ENCODE peak calls at places on chromosomes 3 and 15, in six cellular contexts. C, J, P, Z, I and K are unnamed samples.

GRCh38 chr15:75695206-75695605 is 17.4 kb downstream of the CSPG4 start:
- DNase-seq in C (no peak), J (no peak), P (peak), Z (no peak), I (no peak), K (no peak)

GRCh38 chr15:32993285-32993684 is 201.2 kb downstream of the FMN1 start:
- DNase-seq in C (peak), J (no peak), P (peak), Z (no peak), I (no peak), K (no peak)

GRCh38 chr3:184737063-184737462 is 25.2 kb upstream of the MAGEF1 start:
- DNase-seq in C (no peak), J (no peak), P (no peak), Z (no peak), I (no peak), K (no peak)

GRCh38 chr3:124993462-124993861 is 58.9 kb upstream of the MUC13 start:
- DNase-seq in C (no peak), J (no peak), P (no peak), Z (no peak), I (no peak), K (peak)

GRCh38 chr3:7536510-7536909 is 675.6 kb downstream of the GRM7 start:
- DNase-seq in C (no peak), J (no peak), P (no peak), Z (no peak), I (no peak), K (no peak)

GRCh38 chr3:186241910-186242821 is 119.9 kb downstream of the DGKG start:
- DNase-seq in C (no peak), J (peak), P (peak), Z (peak), I (peak), K (peak)

GRCh38 chr15:42929449-42929848 is 8.9 kb upstream of the TTBK2 start:
- DNase-seq in C (no peak), J (no peak), P (no peak), Z (no peak), I (no peak), K (no peak)

GRCh38 chr15:61467823-61468222 is 238.7 kb upstream of the RORA start:
- DNase-seq in C (no peak), J (no peak), P (no peak), Z (no peak), I (no peak), K (no peak)

GRCh38 chr3:127637546-127637945 is 8.6 kb downstream of the PODXL2 start:
- DNase-seq in C (no peak), J (no peak), P (peak), Z (peak), I (no peak), K (no peak)

GRCh38 chr15:73346735-73347312 is 21.9 kb downstream of the HCN4 start:
- DNase-seq in C (no peak), J (no peak), P (peak), Z (peak), I (no peak), K (peak)

GRCh38 chr3:37974121-37974927 is 16.3 kb upstream of the VILL start:
- DNase-seq in C (peak), J (no peak), P (peak), Z (peak), I (peak), K (peak)

GRCh38 chr15:45496658-45497057 is 25.9 kb downstream of the SLC30A4 start:
- DNase-seq in C (no peak), J (no peak), P (no peak), Z (no peak), I (no peak), K (no peak)

GRCh38 chr3:125213946-125214542 is 1.5 kb upstream of the SLC12A8 start:
- DNase-seq in C (no peak), J (peak), P (no peak), Z (no peak), I (no peak), K (no peak)

GRCh38 chr3:112132088-112132487 is 960 bp downstream of the GCSAM start:
- DNase-seq in C (no peak), J (no peak), P (no peak), Z (no peak), I (no peak), K (no peak)

GRCh38 chr3:16122661-16123060 is 51.8 kb upstream of the GALNT15 start:
- DNase-seq in C (no peak), J (no peak), P (no peak), Z (no peak), I (no peak), K (no peak)

GRCh38 chr3:195106418-195106906 is 164.5 kb downstream of the XXYLT1 start:
- DNase-seq in C (peak), J (no peak), P (peak), Z (peak), I (peak), K (peak)

GRCh38 chr15:73328149-73328820 is 40.5 kb downstream of the HCN4 start:
- DNase-seq in C (no peak), J (no peak), P (no peak), Z (no peak), I (no peak), K (no peak)

GRCh38 chr15:44295909-44296420 is 7.4 kb downstream of the GOLM2 start:
- DNase-seq in C (no peak), J (no peak), P (no peak), Z (no peak), I (no peak), K (no peak)

GRCh38 chr15:90561344-90562244 is 31.9 kb downstream of the CRTC3 start:
- DNase-seq in C (no peak), J (no peak), P (peak), Z (no peak), I (no peak), K (no peak)

GRCh38 chr3:170585937-170586310 is at the start of gene SLC7A14:
- DNase-seq in C (peak), J (no peak), P (no peak), Z (no peak), I (no peak), K (no peak)

GRCh38 chr15:98232761-98233160 is 272.3 kb downstream of the ARRDC4 start:
- DNase-seq in C (no peak), J (no peak), P (no peak), Z (no peak), I (no peak), K (no peak)

GRCh38 chr15:33852570-33852969 is 115.7 kb upstream of the CHRM5 start:
- DNase-seq in C (no peak), J (peak), P (no peak), Z (no peak), I (no peak), K (no peak)

GRCh38 chr15:74176262-74177208 is 3.0 kb downstream of the ISLR start:
- DNase-seq in C (peak), J (no peak), P (no peak), Z (no peak), I (no peak), K (no peak)

GRCh38 chr3:129593595-129594339 is 12.7 kb downstream of the PLXND1 start:
- DNase-seq in C (no peak), J (no peak), P (peak), Z (peak), I (no peak), K (no peak)

GRCh38 chr3:31504230-31504629 is 28.5 kb upstream of the STT3B start:
- DNase-seq in C (no peak), J (no peak), P (no peak), Z (no peak), I (no peak), K (no peak)

GRCh38 chr3:42377681-42378080 is 32.7 kb downstream of the LYZL4 start:
- DNase-seq in C (no peak), J (no peak), P (no peak), Z (no peak), I (no peak), K (no peak)

GRCh38 chr3:172171396-172172075 is 132.2 kb downstream of the FNDC3B start:
- DNase-seq in C (no peak), J (no peak), P (no peak), Z (no peak), I (no peak), K (no peak)

GRCh38 chr15:99307735-99308134 is 56.5 kb downstream of the LRRC28 start:
- DNase-seq in C (no peak), J (no peak), P (no peak), Z (no peak), I (no peak), K (no peak)

GRCh38 chr3:194043516-194043915 is 92.4 kb upstream of the HES1 start:
- DNase-seq in C (no peak), J (peak), P (no peak), Z (no peak), I (no peak), K (no peak)

GRCh38 chr15:75891895-75892294 is 11.8 kb upstream of the FBXO22 start:
- DNase-seq in C (no peak), J (peak), P (peak), Z (no peak), I (no peak), K (no peak)